ENCODE peak calls at places on chromosome 10, in six cellular contexts. One of them, this sample, is unnamed.

GRCh38 chr10:796233-796632 is 106.8 kb upstream of the DIP2C start:
- DNase-seq in stomach: no peak
- DNase-seq in activated T-cell treated with anti-CD3 and anti-CD28 coated beads, Interleukin-2, amount 50 U/mL, for 24 hours: no peak
- DNase-seq in activated naive CD4-positive, alpha-beta T cell: no peak
- DNase-seq in cardiac muscle cell: no peak
- DNase-seq in stimulated activated CD8-positive, alpha-beta memory T cell treated with anti-CD3 and anti-CD28 coated beads, Interleukin-7, amount 100 ng/mL, for 24 hours: no peak
- DNase-seq in this sample: no peak

GRCh38 chr10:114874827-114875541 is 53.4 kb downstream of the FHIP2A start:
- DNase-seq in stomach: no peak
- DNase-seq in activated T-cell treated with anti-CD3 and anti-CD28 coated beads, Interleukin-2, amount 50 U/mL, for 24 hours: no peak
- DNase-seq in activated naive CD4-positive, alpha-beta T cell: no peak
- DNase-seq in cardiac muscle cell: peak; percentile 73
- DNase-seq in stimulated activated CD8-positive, alpha-beta memory T cell treated with anti-CD3 and anti-CD28 coated beads, Interleukin-7, amount 100 ng/mL, for 24 hours: no peak
- DNase-seq in this sample: peak; percentile 39

GRCh38 chr10:25492680-25493079 is 317.9 kb downstream of the GPR158 start:
- DNase-seq in stomach: no peak
- DNase-seq in activated T-cell treated with anti-CD3 and anti-CD28 coated beads, Interleukin-2, amount 50 U/mL, for 24 hours: no peak
- DNase-seq in activated naive CD4-positive, alpha-beta T cell: no peak
- DNase-seq in cardiac muscle cell: no peak
- DNase-seq in stimulated activated CD8-positive, alpha-beta memory T cell treated with anti-CD3 and anti-CD28 coated beads, Interleukin-7, amount 100 ng/mL, for 24 hours: no peak
- DNase-seq in this sample: no peak

GRCh38 chr10:112799726-112800510 is 150.1 kb upstream of the TCF7L2 start:
- DNase-seq in stomach: no peak
- DNase-seq in activated T-cell treated with anti-CD3 and anti-CD28 coated beads, Interleukin-2, amount 50 U/mL, for 24 hours: no peak
- DNase-seq in activated naive CD4-positive, alpha-beta T cell: no peak
- DNase-seq in cardiac muscle cell: no peak
- DNase-seq in stimulated activated CD8-positive, alpha-beta memory T cell treated with anti-CD3 and anti-CD28 coated beads, Interleukin-7, amount 100 ng/mL, for 24 hours: no peak
- DNase-seq in this sample: no peak

GRCh38 chr10:6203331-6204062 is 765 bp downstream of the PFKFB3 start:
- DNase-seq in stomach: peak; percentile 67
- DNase-seq in activated T-cell treated with anti-CD3 and anti-CD28 coated beads, Interleukin-2, amount 50 U/mL, for 24 hours: peak; percentile 79
- DNase-seq in activated naive CD4-positive, alpha-beta T cell: peak; percentile 32
- DNase-seq in cardiac muscle cell: peak; percentile 64
- DNase-seq in stimulated activated CD8-positive, alpha-beta memory T cell treated with anti-CD3 and anti-CD28 coated beads, Interleukin-7, amount 100 ng/mL, for 24 hours: no peak
- DNase-seq in this sample: peak; percentile 61

GRCh38 chr10:11448545-11449244 is 162.8 kb downstream of the USP6NL start:
- DNase-seq in stomach: no peak
- DNase-seq in activated T-cell treated with anti-CD3 and anti-CD28 coated beads, Interleukin-2, amount 50 U/mL, for 24 hours: no peak
- DNase-seq in activated naive CD4-positive, alpha-beta T cell: no peak
- DNase-seq in cardiac muscle cell: no peak
- DNase-seq in stimulated activated CD8-positive, alpha-beta memory T cell treated with anti-CD3 and anti-CD28 coated beads, Interleukin-7, amount 100 ng/mL, for 24 hours: no peak
- DNase-seq in this sample: no peak

GRCh38 chr10:52283174-52283573 is 30.9 kb upstream of the DKK1 start:
- DNase-seq in stomach: no peak
- DNase-seq in activated T-cell treated with anti-CD3 and anti-CD28 coated beads, Interleukin-2, amount 50 U/mL, for 24 hours: no peak
- DNase-seq in activated naive CD4-positive, alpha-beta T cell: no peak
- DNase-seq in cardiac muscle cell: peak; percentile 38
- DNase-seq in stimulated activated CD8-positive, alpha-beta memory T cell treated with anti-CD3 and anti-CD28 coated beads, Interleukin-7, amount 100 ng/mL, for 24 hours: no peak
- DNase-seq in this sample: peak; percentile 17

GRCh38 chr10:80090120-80090519 is 11.7 kb downstream of the TMEM254 start:
- DNase-seq in stomach: no peak
- DNase-seq in activated T-cell treated with anti-CD3 and anti-CD28 coated beads, Interleukin-2, amount 50 U/mL, for 24 hours: no peak
- DNase-seq in activated naive CD4-positive, alpha-beta T cell: no peak
- DNase-seq in cardiac muscle cell: no peak
- DNase-seq in stimulated activated CD8-positive, alpha-beta memory T cell treated with anti-CD3 and anti-CD28 coated beads, Interleukin-7, amount 100 ng/mL, for 24 hours: no peak
- DNase-seq in this sample: no peak

GRCh38 chr10:71077796-71078453 is 134.4 kb upstream of the UNC5B start:
- DNase-seq in stomach: no peak
- DNase-seq in activated T-cell treated with anti-CD3 and anti-CD28 coated beads, Interleukin-2, amount 50 U/mL, for 24 hours: no peak
- DNase-seq in activated naive CD4-positive, alpha-beta T cell: no peak
- DNase-seq in cardiac muscle cell: no peak
- DNase-seq in stimulated activated CD8-positive, alpha-beta memory T cell treated with anti-CD3 and anti-CD28 coated beads, Interleukin-7, amount 100 ng/mL, for 24 hours: no peak
- DNase-seq in this sample: no peak

GRCh38 chr10:12563489-12563888 is 214.1 kb downstream of the CAMK1D start:
- DNase-seq in stomach: no peak
- DNase-seq in activated T-cell treated with anti-CD3 and anti-CD28 coated beads, Interleukin-2, amount 50 U/mL, for 24 hours: no peak
- DNase-seq in activated naive CD4-positive, alpha-beta T cell: no peak
- DNase-seq in cardiac muscle cell: no peak
- DNase-seq in stimulated activated CD8-positive, alpha-beta memory T cell treated with anti-CD3 and anti-CD28 coated beads, Interleukin-7, amount 100 ng/mL, for 24 hours: no peak
- DNase-seq in this sample: no peak

GRCh38 chr10:20596065-20596760 is 300.9 kb downstream of the NEBL start:
- DNase-seq in stomach: no peak
- DNase-seq in activated T-cell treated with anti-CD3 and anti-CD28 coated beads, Interleukin-2, amount 50 U/mL, for 24 hours: no peak
- DNase-seq in activated naive CD4-positive, alpha-beta T cell: no peak
- DNase-seq in cardiac muscle cell: peak; percentile 19
- DNase-seq in stimulated activated CD8-positive, alpha-beta memory T cell treated with anti-CD3 and anti-CD28 coated beads, Interleukin-7, amount 100 ng/mL, for 24 hours: no peak
- DNase-seq in this sample: peak; percentile 47

GRCh38 chr10:132237871-132238270 is 51.1 kb downstream of the DPYSL4 start:
- DNase-seq in stomach: no peak
- DNase-seq in activated T-cell treated with anti-CD3 and anti-CD28 coated beads, Interleukin-2, amount 50 U/mL, for 24 hours: no peak
- DNase-seq in activated naive CD4-positive, alpha-beta T cell: no peak
- DNase-seq in cardiac muscle cell: peak; percentile 12
- DNase-seq in stimulated activated CD8-positive, alpha-beta memory T cell treated with anti-CD3 and anti-CD28 coated beads, Interleukin-7, amount 100 ng/mL, for 24 hours: no peak
- DNase-seq in this sample: no peak

GRCh38 chr10:79605308-79605707 is 5.4 kb upstream of the SFTPA1 start:
- DNase-seq in stomach: no peak
- DNase-seq in activated T-cell treated with anti-CD3 and anti-CD28 coated beads, Interleukin-2, amount 50 U/mL, for 24 hours: no peak
- DNase-seq in activated naive CD4-positive, alpha-beta T cell: no peak
- DNase-seq in cardiac muscle cell: no peak
- DNase-seq in stimulated activated CD8-positive, alpha-beta memory T cell treated with anti-CD3 and anti-CD28 coated beads, Interleukin-7, amount 100 ng/mL, for 24 hours: no peak
- DNase-seq in this sample: no peak

GRCh38 chr10:72329290-72330058 is 25.2 kb downstream of the DNAJB12 start:
- DNase-seq in stomach: peak; percentile 66
- DNase-seq in activated T-cell treated with anti-CD3 and anti-CD28 coated beads, Interleukin-2, amount 50 U/mL, for 24 hours: no peak
- DNase-seq in activated naive CD4-positive, alpha-beta T cell: no peak
- DNase-seq in cardiac muscle cell: no peak
- DNase-seq in stimulated activated CD8-positive, alpha-beta memory T cell treated with anti-CD3 and anti-CD28 coated beads, Interleukin-7, amount 100 ng/mL, for 24 hours: no peak
- DNase-seq in this sample: no peak

GRCh38 chr10:110939419-110939818 is 20.0 kb downstream of the SHOC2 start:
- DNase-seq in stomach: no peak
- DNase-seq in activated T-cell treated with anti-CD3 and anti-CD28 coated beads, Interleukin-2, amount 50 U/mL, for 24 hours: no peak
- DNase-seq in activated naive CD4-positive, alpha-beta T cell: no peak
- DNase-seq in cardiac muscle cell: no peak
- DNase-seq in stimulated activated CD8-positive, alpha-beta memory T cell treated with anti-CD3 and anti-CD28 coated beads, Interleukin-7, amount 100 ng/mL, for 24 hours: no peak
- DNase-seq in this sample: no peak

GRCh38 chr10:67804395-67804678 is 33.7 kb downstream of the DNAJC12 start:
- DNase-seq in stomach: no peak
- DNase-seq in activated T-cell treated with anti-CD3 and anti-CD28 coated beads, Interleukin-2, amount 50 U/mL, for 24 hours: no peak
- DNase-seq in activated naive CD4-positive, alpha-beta T cell: no peak
- DNase-seq in cardiac muscle cell: no peak
- DNase-seq in stimulated activated CD8-positive, alpha-beta memory T cell treated with anti-CD3 and anti-CD28 coated beads, Interleukin-7, amount 100 ng/mL, for 24 hours: no peak
- DNase-seq in this sample: no peak

GRCh38 chr10:60666221-60666620 is 112.1 kb upstream of the CDK1 start:
- DNase-seq in stomach: no peak
- DNase-seq in activated T-cell treated with anti-CD3 and anti-CD28 coated beads, Interleukin-2, amount 50 U/mL, for 24 hours: no peak
- DNase-seq in activated naive CD4-positive, alpha-beta T cell: no peak
- DNase-seq in cardiac muscle cell: peak; percentile 87
- DNase-seq in stimulated activated CD8-positive, alpha-beta memory T cell treated with anti-CD3 and anti-CD28 coated beads, Interleukin-7, amount 100 ng/mL, for 24 hours: no peak
- DNase-seq in this sample: peak; percentile 22

GRCh38 chr10:29584436-29584835 is 50.3 kb downstream of the SVIL start:
- DNase-seq in stomach: no peak
- DNase-seq in activated T-cell treated with anti-CD3 and anti-CD28 coated beads, Interleukin-2, amount 50 U/mL, for 24 hours: no peak
- DNase-seq in activated naive CD4-positive, alpha-beta T cell: no peak
- DNase-seq in cardiac muscle cell: no peak
- DNase-seq in stimulated activated CD8-positive, alpha-beta memory T cell treated with anti-CD3 and anti-CD28 coated beads, Interleukin-7, amount 100 ng/mL, for 24 hours: no peak
- DNase-seq in this sample: no peak

GRCh38 chr10:21308018-21308417 is 217.5 kb downstream of the SKIDA1 start:
- DNase-seq in stomach: no peak
- DNase-seq in activated T-cell treated with anti-CD3 and anti-CD28 coated beads, Interleukin-2, amount 50 U/mL, for 24 hours: no peak
- DNase-seq in activated naive CD4-positive, alpha-beta T cell: no peak
- DNase-seq in cardiac muscle cell: no peak
- DNase-seq in stimulated activated CD8-positive, alpha-beta memory T cell treated with anti-CD3 and anti-CD28 coated beads, Interleukin-7, amount 100 ng/mL, for 24 hours: no peak
- DNase-seq in this sample: no peak

GRCh38 chr10:43040482-43041256 is 36.2 kb upstream of the RET start:
- DNase-seq in stomach: peak; percentile 23
- DNase-seq in activated T-cell treated with anti-CD3 and anti-CD28 coated beads, Interleukin-2, amount 50 U/mL, for 24 hours: no peak
- DNase-seq in activated naive CD4-positive, alpha-beta T cell: no peak
- DNase-seq in cardiac muscle cell: no peak
- DNase-seq in stimulated activated CD8-positive, alpha-beta memory T cell treated with anti-CD3 and anti-CD28 coated beads, Interleukin-7, amount 100 ng/mL, for 24 hours: no peak
- DNase-seq in this sample: no peak

GRCh38 chr10:78375854-78376785 is 342.5 kb downstream of the RPS24 start:
- DNase-seq in stomach: no peak
- DNase-seq in activated T-cell treated with anti-CD3 and anti-CD28 coated beads, Interleukin-2, amount 50 U/mL, for 24 hours: no peak
- DNase-seq in activated naive CD4-positive, alpha-beta T cell: no peak
- DNase-seq in cardiac muscle cell: peak; percentile 12
- DNase-seq in stimulated activated CD8-positive, alpha-beta memory T cell treated with anti-CD3 and anti-CD28 coated beads, Interleukin-7, amount 100 ng/mL, for 24 hours: no peak
- DNase-seq in this sample: no peak

GRCh38 chr10:117458571-117458970 is 83.3 kb upstream of the PDZD8 start:
- DNase-seq in stomach: no peak
- DNase-seq in activated T-cell treated with anti-CD3 and anti-CD28 coated beads, Interleukin-2, amount 50 U/mL, for 24 hours: no peak
- DNase-seq in activated naive CD4-positive, alpha-beta T cell: no peak
- DNase-seq in cardiac muscle cell: no peak
- DNase-seq in stimulated activated CD8-positive, alpha-beta memory T cell treated with anti-CD3 and anti-CD28 coated beads, Interleukin-7, amount 100 ng/mL, for 24 hours: no peak
- DNase-seq in this sample: no peak

GRCh38 chr10:71234970-71235681 is 22.8 kb downstream of the UNC5B start:
- DNase-seq in stomach: no peak
- DNase-seq in activated T-cell treated with anti-CD3 and anti-CD28 coated beads, Interleukin-2, amount 50 U/mL, for 24 hours: no peak
- DNase-seq in activated naive CD4-positive, alpha-beta T cell: no peak
- DNase-seq in cardiac muscle cell: peak; percentile 94
- DNase-seq in stimulated activated CD8-positive, alpha-beta memory T cell treated with anti-CD3 and anti-CD28 coated beads, Interleukin-7, amount 100 ng/mL, for 24 hours: no peak
- DNase-seq in this sample: peak; percentile 91

GRCh38 chr10:62794306-62794705 is 10.2 kb upstream of the ADO start:
- DNase-seq in stomach: no peak
- DNase-seq in activated T-cell treated with anti-CD3 and anti-CD28 coated beads, Interleukin-2, amount 50 U/mL, for 24 hours: no peak
- DNase-seq in activated naive CD4-positive, alpha-beta T cell: no peak
- DNase-seq in cardiac muscle cell: peak; percentile 59
- DNase-seq in stimulated activated CD8-positive, alpha-beta memory T cell treated with anti-CD3 and anti-CD28 coated beads, Interleukin-7, amount 100 ng/mL, for 24 hours: no peak
- DNase-seq in this sample: peak; percentile 78

GRCh38 chr10:36148207-36148606 is 506.1 kb upstream of the FZD8 start:
- DNase-seq in stomach: no peak
- DNase-seq in activated T-cell treated with anti-CD3 and anti-CD28 coated beads, Interleukin-2, amount 50 U/mL, for 24 hours: no peak
- DNase-seq in activated naive CD4-positive, alpha-beta T cell: no peak
- DNase-seq in cardiac muscle cell: no peak
- DNase-seq in stimulated activated CD8-positive, alpha-beta memory T cell treated with anti-CD3 and anti-CD28 coated beads, Interleukin-7, amount 100 ng/mL, for 24 hours: no peak
- DNase-seq in this sample: no peak

GRCh38 chr10:117754770-117755510 is 212.4 kb downstream of the EMX2 start:
- DNase-seq in stomach: no peak
- DNase-seq in activated T-cell treated with anti-CD3 and anti-CD28 coated beads, Interleukin-2, amount 50 U/mL, for 24 hours: no peak
- DNase-seq in activated naive CD4-positive, alpha-beta T cell: no peak
- DNase-seq in cardiac muscle cell: no peak
- DNase-seq in stimulated activated CD8-positive, alpha-beta memory T cell treated with anti-CD3 and anti-CD28 coated beads, Interleukin-7, amount 100 ng/mL, for 24 hours: no peak
- DNase-seq in this sample: no peak

GRCh38 chr10:33277135-33277536 is 57.3 kb downstream of the NRP1 start:
- DNase-seq in stomach: peak; percentile 29
- DNase-seq in activated T-cell treated with anti-CD3 and anti-CD28 coated beads, Interleukin-2, amount 50 U/mL, for 24 hours: no peak
- DNase-seq in activated naive CD4-positive, alpha-beta T cell: no peak
- DNase-seq in cardiac muscle cell: no peak
- DNase-seq in stimulated activated CD8-positive, alpha-beta memory T cell treated with anti-CD3 and anti-CD28 coated beads, Interleukin-7, amount 100 ng/mL, for 24 hours: no peak
- DNase-seq in this sample: peak; percentile 69

GRCh38 chr10:131889755-131890154 is 11.1 kb upstream of the PPP2R2D start:
- DNase-seq in stomach: no peak
- DNase-seq in activated T-cell treated with anti-CD3 and anti-CD28 coated beads, Interleukin-2, amount 50 U/mL, for 24 hours: no peak
- DNase-seq in activated naive CD4-positive, alpha-beta T cell: no peak
- DNase-seq in cardiac muscle cell: no peak
- DNase-seq in stimulated activated CD8-positive, alpha-beta memory T cell treated with anti-CD3 and anti-CD28 coated beads, Interleukin-7, amount 100 ng/mL, for 24 hours: no peak
- DNase-seq in this sample: no peak

GRCh38 chr10:115951242-115951641 is 321.8 kb downstream of the GFRA1 start:
- DNase-seq in stomach: no peak
- DNase-seq in activated T-cell treated with anti-CD3 and anti-CD28 coated beads, Interleukin-2, amount 50 U/mL, for 24 hours: no peak
- DNase-seq in activated naive CD4-positive, alpha-beta T cell: no peak
- DNase-seq in cardiac muscle cell: no peak
- DNase-seq in stimulated activated CD8-positive, alpha-beta memory T cell treated with anti-CD3 and anti-CD28 coated beads, Interleukin-7, amount 100 ng/mL, for 24 hours: no peak
- DNase-seq in this sample: no peak

GRCh38 chr10:75497997-75498797 is 66.8 kb downstream of the LRMDA start:
- DNase-seq in stomach: peak; percentile 29
- DNase-seq in activated T-cell treated with anti-CD3 and anti-CD28 coated beads, Interleukin-2, amount 50 U/mL, for 24 hours: no peak
- DNase-seq in activated naive CD4-positive, alpha-beta T cell: no peak
- DNase-seq in cardiac muscle cell: peak; percentile 72
- DNase-seq in stimulated activated CD8-positive, alpha-beta memory T cell treated with anti-CD3 and anti-CD28 coated beads, Interleukin-7, amount 100 ng/mL, for 24 hours: no peak
- DNase-seq in this sample: peak; percentile 86

GRCh38 chr10:125742465-125742864 is 23.0 kb downstream of the EDRF1 start:
- DNase-seq in stomach: no peak
- DNase-seq in activated T-cell treated with anti-CD3 and anti-CD28 coated beads, Interleukin-2, amount 50 U/mL, for 24 hours: no peak
- DNase-seq in activated naive CD4-positive, alpha-beta T cell: no peak
- DNase-seq in cardiac muscle cell: peak; percentile 3
- DNase-seq in stimulated activated CD8-positive, alpha-beta memory T cell treated with anti-CD3 and anti-CD28 coated beads, Interleukin-7, amount 100 ng/mL, for 24 hours: no peak
- DNase-seq in this sample: peak; percentile 3

GRCh38 chr10:8060010-8060703 is 5.7 kb downstream of the GATA3 start:
- DNase-seq in stomach: no peak
- DNase-seq in activated T-cell treated with anti-CD3 and anti-CD28 coated beads, Interleukin-2, amount 50 U/mL, for 24 hours: peak; percentile 69
- DNase-seq in activated naive CD4-positive, alpha-beta T cell: no peak
- DNase-seq in cardiac muscle cell: no peak
- DNase-seq in stimulated activated CD8-positive, alpha-beta memory T cell treated with anti-CD3 and anti-CD28 coated beads, Interleukin-7, amount 100 ng/mL, for 24 hours: no peak
- DNase-seq in this sample: peak; percentile 50

GRCh38 chr10:88541116-88541626 is 41.9 kb downstream of the RNLS start:
- DNase-seq in stomach: no peak
- DNase-seq in activated T-cell treated with anti-CD3 and anti-CD28 coated beads, Interleukin-2, amount 50 U/mL, for 24 hours: no peak
- DNase-seq in activated naive CD4-positive, alpha-beta T cell: no peak
- DNase-seq in cardiac muscle cell: peak; percentile 66
- DNase-seq in stimulated activated CD8-positive, alpha-beta memory T cell treated with anti-CD3 and anti-CD28 coated beads, Interleukin-7, amount 100 ng/mL, for 24 hours: no peak
- DNase-seq in this sample: no peak

GRCh38 chr10:18699849-18700554 is 40.8 kb downstream of the ARL5B start:
- DNase-seq in stomach: no peak
- DNase-seq in activated T-cell treated with anti-CD3 and anti-CD28 coated beads, Interleukin-2, amount 50 U/mL, for 24 hours: no peak
- DNase-seq in activated naive CD4-positive, alpha-beta T cell: no peak
- DNase-seq in cardiac muscle cell: no peak
- DNase-seq in stimulated activated CD8-positive, alpha-beta memory T cell treated with anti-CD3 and anti-CD28 coated beads, Interleukin-7, amount 100 ng/mL, for 24 hours: no peak
- DNase-seq in this sample: peak; percentile 44

GRCh38 chr10:6053303-6053702 is 8.9 kb downstream of the IL2RA start:
- DNase-seq in stomach: no peak
- DNase-seq in activated T-cell treated with anti-CD3 and anti-CD28 coated beads, Interleukin-2, amount 50 U/mL, for 24 hours: no peak
- DNase-seq in activated naive CD4-positive, alpha-beta T cell: no peak
- DNase-seq in cardiac muscle cell: no peak
- DNase-seq in stimulated activated CD8-positive, alpha-beta memory T cell treated with anti-CD3 and anti-CD28 coated beads, Interleukin-7, amount 100 ng/mL, for 24 hours: no peak
- DNase-seq in this sample: no peak